ENCODE peak calls at places on chromosomes 5 and 9, in six cellular contexts. One of them, this sample, is unnamed.

GRCh38 chr9:131875828-131876485 is 136.1 kb upstream of the RAPGEF1 start:
- DNase-seq in IMR-90: peak; percentile 57
- DNase-seq in H1: no peak
- DNase-seq in trophoblast cell: no peak
- DNase-seq in H9: no peak
- DNase-seq in neuronal stem cell: no peak
- DNase-seq in this sample: no peak

GRCh38 chr5:172713113-172713808 is 57.7 kb downstream of the DUSP1 start:
- DNase-seq in H1: peak; percentile 91
- DNase-seq in neuronal stem cell: peak; percentile 58
- DNase-seq in H9: no peak
- DNase-seq in trophoblast cell: peak; percentile 58
- DNase-seq in IMR-90: no peak
- DNase-seq in this sample: peak; percentile 47

GRCh38 chr5:132752581-132753125 is 5.4 kb downstream of the CCNI2 start:
- DNase-seq in H1: no peak
- DNase-seq in neuronal stem cell: no peak
- DNase-seq in trophoblast cell: no peak
- DNase-seq in IMR-90: no peak
- DNase-seq in H9: no peak
- DNase-seq in this sample: no peak

GRCh38 chr5:43663916-43664315 is 60.9 kb downstream of the NNT start:
- DNase-seq in trophoblast cell: no peak
- DNase-seq in neuronal stem cell: no peak
- DNase-seq in H9: no peak
- DNase-seq in H1: no peak
- DNase-seq in IMR-90: no peak
- DNase-seq in this sample: no peak

GRCh38 chr9:104276709-104277245 is 182.7 kb downstream of the SMC2 start:
- DNase-seq in neuronal stem cell: no peak
- DNase-seq in IMR-90: no peak
- DNase-seq in trophoblast cell: no peak
- DNase-seq in H9: no peak
- DNase-seq in H1: no peak
- DNase-seq in this sample: no peak

GRCh38 chr5:169695919-169696490 is 58.9 kb downstream of the DOCK2 start:
- DNase-seq in H1: no peak
- DNase-seq in neuronal stem cell: no peak
- DNase-seq in trophoblast cell: peak; percentile 59
- DNase-seq in H9: no peak
- DNase-seq in IMR-90: peak; percentile 98
- DNase-seq in this sample: peak; percentile 94

GRCh38 chr9:114484854-114485443 is 20.3 kb downstream of the WHRN start:
- DNase-seq in H1: no peak
- DNase-seq in H9: no peak
- DNase-seq in trophoblast cell: peak; percentile 39
- DNase-seq in IMR-90: peak; percentile 87
- DNase-seq in neuronal stem cell: no peak
- DNase-seq in this sample: peak; percentile 71

GRCh38 chr9:19232117-19232829 is 1.8 kb downstream of the DENND4C start:
- DNase-seq in H9: no peak
- DNase-seq in neuronal stem cell: no peak
- DNase-seq in IMR-90: peak; percentile 2
- DNase-seq in trophoblast cell: no peak
- DNase-seq in H1: no peak
- DNase-seq in this sample: peak; percentile 25

GRCh38 chr5:179316961-179317360 is 28.3 kb downstream of the ADAMTS2 start:
- DNase-seq in neuronal stem cell: no peak
- DNase-seq in H9: no peak
- DNase-seq in IMR-90: no peak
- DNase-seq in trophoblast cell: no peak
- DNase-seq in H1: no peak
- DNase-seq in this sample: no peak

GRCh38 chr9:112971415-112971814 is 40.6 kb downstream of the ZNF883 start:
- DNase-seq in H9: peak; percentile 57
- DNase-seq in H1: peak; percentile 54
- DNase-seq in trophoblast cell: no peak
- DNase-seq in neuronal stem cell: no peak
- DNase-seq in IMR-90: peak; percentile 1
- DNase-seq in this sample: no peak

GRCh38 chr9:7185612-7186011 is 427.8 kb downstream of the KDM4C start:
- DNase-seq in trophoblast cell: peak; percentile 98
- DNase-seq in IMR-90: peak; percentile 90
- DNase-seq in H1: no peak
- DNase-seq in neuronal stem cell: no peak
- DNase-seq in H9: peak; percentile 79
- DNase-seq in this sample: peak; percentile 61

GRCh38 chr5:129077433-129078075 is 17.0 kb upstream of the ISOC1 start:
- DNase-seq in IMR-90: no peak
- DNase-seq in H1: no peak
- DNase-seq in neuronal stem cell: no peak
- DNase-seq in trophoblast cell: no peak
- DNase-seq in H9: no peak
- DNase-seq in this sample: no peak

GRCh38 chr9:111965566-111966019 is 69.0 kb downstream of the UGCG start:
- DNase-seq in H1: no peak
- DNase-seq in H9: no peak
- DNase-seq in trophoblast cell: peak; percentile 96
- DNase-seq in IMR-90: peak; percentile 99
- DNase-seq in neuronal stem cell: no peak
- DNase-seq in this sample: peak; percentile 97

GRCh38 chr5:124655943-124656459 is 90.4 kb downstream of the ZNF608 start:
- DNase-seq in neuronal stem cell: no peak
- DNase-seq in IMR-90: peak; percentile 94
- DNase-seq in H1: no peak
- DNase-seq in H9: no peak
- DNase-seq in trophoblast cell: peak; percentile 67
- DNase-seq in this sample: peak; percentile 94

GRCh38 chr5:127872494-127872893 is 169.3 kb downstream of the CCDC192 start:
- DNase-seq in H9: no peak
- DNase-seq in H1: no peak
- DNase-seq in IMR-90: no peak
- DNase-seq in trophoblast cell: no peak
- DNase-seq in neuronal stem cell: no peak
- DNase-seq in this sample: no peak

GRCh38 chr5:174636081-174636480 is 88.3 kb upstream of the MSX2 start:
- DNase-seq in trophoblast cell: peak; percentile 71
- DNase-seq in H1: no peak
- DNase-seq in H9: no peak
- DNase-seq in IMR-90: no peak
- DNase-seq in neuronal stem cell: no peak
- DNase-seq in this sample: no peak

GRCh38 chr9:76166436-76166959 is 227.7 kb downstream of the RFK start:
- DNase-seq in H9: no peak
- DNase-seq in neuronal stem cell: no peak
- DNase-seq in H1: no peak
- DNase-seq in IMR-90: no peak
- DNase-seq in trophoblast cell: no peak
- DNase-seq in this sample: no peak

GRCh38 chr5:16673241-16673998 is 56.6 kb upstream of the RETREG1 start:
- DNase-seq in H9: no peak
- DNase-seq in H1: no peak
- DNase-seq in IMR-90: no peak
- DNase-seq in neuronal stem cell: no peak
- DNase-seq in trophoblast cell: no peak
- DNase-seq in this sample: no peak

GRCh38 chr9:114626415-114627029 is 15.4 kb downstream of the TMEM268 start:
- DNase-seq in neuronal stem cell: no peak
- DNase-seq in H1: no peak
- DNase-seq in H9: no peak
- DNase-seq in IMR-90: no peak
- DNase-seq in trophoblast cell: no peak
- DNase-seq in this sample: no peak

GRCh38 chr5:1278656-1279442 is 16.0 kb downstream of the TERT start:
- DNase-seq in IMR-90: no peak
- DNase-seq in H1: no peak
- DNase-seq in neuronal stem cell: no peak
- DNase-seq in trophoblast cell: no peak
- DNase-seq in H9: no peak
- DNase-seq in this sample: no peak

GRCh38 chr5:59069438-59070079 is 486.7 kb downstream of the RAB3C start:
- DNase-seq in H9: no peak
- DNase-seq in neuronal stem cell: peak; percentile 8
- DNase-seq in IMR-90: peak; percentile 98
- DNase-seq in trophoblast cell: peak; percentile 53
- DNase-seq in H1: no peak
- DNase-seq in this sample: peak; percentile 98

GRCh38 chr5:179912951-179913350 is 5.3 kb upstream of the TBC1D9B start:
- DNase-seq in trophoblast cell: no peak
- DNase-seq in H1: no peak
- DNase-seq in IMR-90: no peak
- DNase-seq in H9: peak; percentile 28
- DNase-seq in neuronal stem cell: no peak
- DNase-seq in this sample: no peak

GRCh38 chr5:113759505-113760145 is 246.1 kb downstream of the YTHDC2 start:
- DNase-seq in H1: no peak
- DNase-seq in H9: no peak
- DNase-seq in neuronal stem cell: no peak
- DNase-seq in trophoblast cell: no peak
- DNase-seq in IMR-90: no peak
- DNase-seq in this sample: no peak

GRCh38 chr5:123448017-123448617 is 24.9 kb upstream of the CEP120 start:
- DNase-seq in IMR-90: no peak
- DNase-seq in trophoblast cell: no peak
- DNase-seq in H1: no peak
- DNase-seq in H9: no peak
- DNase-seq in neuronal stem cell: no peak
- DNase-seq in this sample: no peak

GRCh38 chr9:124137009-124137943 is 120.5 kb upstream of the NEK6 start:
- DNase-seq in trophoblast cell: peak; percentile 25
- DNase-seq in H1: peak; percentile 16
- DNase-seq in H9: no peak
- DNase-seq in IMR-90: peak; percentile 26
- DNase-seq in neuronal stem cell: no peak
- DNase-seq in this sample: no peak

GRCh38 chr5:126486332-126486731 is 63.1 kb downstream of the GRAMD2B start:
- DNase-seq in trophoblast cell: no peak
- DNase-seq in H1: no peak
- DNase-seq in H9: no peak
- DNase-seq in IMR-90: no peak
- DNase-seq in neuronal stem cell: no peak
- DNase-seq in this sample: no peak

GRCh38 chr9:36584626-36585460 is 12.1 kb downstream of the MELK start:
- DNase-seq in H9: no peak
- DNase-seq in IMR-90: peak; percentile 86
- DNase-seq in trophoblast cell: peak; percentile 64
- DNase-seq in neuronal stem cell: no peak
- DNase-seq in H1: no peak
- DNase-seq in this sample: peak; percentile 68

GRCh38 chr5:96537386-96537785 is 104.3 kb upstream of the PCSK1 start:
- DNase-seq in IMR-90: peak; percentile 89
- DNase-seq in trophoblast cell: no peak
- DNase-seq in neuronal stem cell: no peak
- DNase-seq in H1: no peak
- DNase-seq in H9: no peak
- DNase-seq in this sample: peak; percentile 89

GRCh38 chr9:130265431-130266235 is at the start of gene HMCN2:
- DNase-seq in H9: peak; percentile 64
- DNase-seq in IMR-90: no peak
- DNase-seq in neuronal stem cell: peak; percentile 37
- DNase-seq in trophoblast cell: peak; percentile 81
- DNase-seq in H1: peak; percentile 76
- DNase-seq in this sample: peak; percentile 14

GRCh38 chr9:68747043-68747533 is 42.0 kb downstream of the PIP5K1B start:
- DNase-seq in IMR-90: no peak
- DNase-seq in H9: no peak
- DNase-seq in trophoblast cell: peak; percentile 99
- DNase-seq in neuronal stem cell: no peak
- DNase-seq in H1: no peak
- DNase-seq in this sample: no peak

GRCh38 chr5:43631182-43631910 is 28.4 kb downstream of the NNT start:
- DNase-seq in H9: peak; percentile 66
- DNase-seq in H1: peak; percentile 54
- DNase-seq in IMR-90: peak; percentile 87
- DNase-seq in neuronal stem cell: peak; percentile 65
- DNase-seq in trophoblast cell: peak; percentile 91
- DNase-seq in this sample: peak; percentile 84

GRCh38 chr5:170405822-170406221 is 16.7 kb upstream of the KCNMB1 start:
- DNase-seq in IMR-90: no peak
- DNase-seq in H9: no peak
- DNase-seq in trophoblast cell: no peak
- DNase-seq in H1: no peak
- DNase-seq in neuronal stem cell: no peak
- DNase-seq in this sample: no peak

GRCh38 chr5:148539851-148540250 is 114.5 kb downstream of the HTR4 start:
- DNase-seq in H9: no peak
- DNase-seq in trophoblast cell: no peak
- DNase-seq in neuronal stem cell: no peak
- DNase-seq in H1: no peak
- DNase-seq in IMR-90: no peak
- DNase-seq in this sample: no peak

GRCh38 chr9:91403665-91404543 is 19.7 kb downstream of the NFIL3 start:
- DNase-seq in neuronal stem cell: no peak
- DNase-seq in IMR-90: no peak
- DNase-seq in H9: no peak
- DNase-seq in trophoblast cell: no peak
- DNase-seq in H1: no peak
- DNase-seq in this sample: no peak

GRCh38 chr5:3999929-4000328 is 404.3 kb downstream of the IRX1 start:
- DNase-seq in IMR-90: no peak
- DNase-seq in trophoblast cell: no peak
- DNase-seq in H9: no peak
- DNase-seq in H1: no peak
- DNase-seq in neuronal stem cell: no peak
- DNase-seq in this sample: no peak

GRCh38 chr9:2876320-2876719 is 32.4 kb upstream of the PUM3 start:
- DNase-seq in H1: no peak
- DNase-seq in IMR-90: no peak
- DNase-seq in neuronal stem cell: no peak
- DNase-seq in trophoblast cell: no peak
- DNase-seq in H9: no peak
- DNase-seq in this sample: no peak
- H4K91ac ChIP-seq in H1: no peak overlapping the region
- H4K91ac ChIP-seq in IMR-90: no peak overlapping the region
- H4K91ac ChIP-seq in neuronal stem cell: no peak overlapping the region
- H4K91ac ChIP-seq in trophoblast cell: no peak overlapping the region
- H4K91ac ChIP-seq in H9: no peak overlapping the region
- H4K91ac ChIP-seq in this sample: no peak overlapping the region

GRCh38 chr5:8958602-8959001 is 587.3 kb downstream of the SEMA5A start:
- DNase-seq in IMR-90: peak; percentile 10
- DNase-seq in H1: no peak
- DNase-seq in trophoblast cell: no peak
- DNase-seq in neuronal stem cell: no peak
- DNase-seq in H9: no peak
- DNase-seq in this sample: no peak
- H3K9me3 ChIP-seq in IMR-90: no peaks in the 10 kb centered on the region
- H3K9me3 ChIP-seq in H1: no peaks in the 10 kb centered on the region
- H3K9me3 ChIP-seq in trophoblast cell: no peaks in the 10 kb centered on the region
- H3K9me3 ChIP-seq in neuronal stem cell: no peaks in the 10 kb centered on the region
- H3K9me3 ChIP-seq in H9: no peaks in the 10 kb centered on the region
- H3K9me3 ChIP-seq in this sample: no peaks in the 10 kb centered on the region

GRCh38 chr9:14349141-14349817 is 35.3 kb upstream of the NFIB start:
- DNase-seq in IMR-90: no peak
- DNase-seq in trophoblast cell: peak; percentile 30
- DNase-seq in H1: no peak
- DNase-seq in H9: no peak
- DNase-seq in neuronal stem cell: peak; percentile 42
- DNase-seq in this sample: peak; percentile 46
- H3K9ac ChIP-seq in IMR-90: no peak overlapping the region
- H3K9ac ChIP-seq in trophoblast cell: no peak overlapping the region
- H3K9ac ChIP-seq in H1: no peak overlapping the region
- H3K9ac ChIP-seq in H9: no peak overlapping the region
- H3K9ac ChIP-seq in neuronal stem cell: no peak overlapping the region
- H3K9ac ChIP-seq in this sample: peak overlapping the region; percentile 41

GRCh38 chr9:34025811-34026210 is 22.9 kb downstream of the UBAP2 start:
- DNase-seq in trophoblast cell: no peak
- DNase-seq in IMR-90: no peak
- DNase-seq in neuronal stem cell: no peak
- DNase-seq in H1: no peak
- DNase-seq in H9: no peak
- DNase-seq in this sample: no peak
- H4K91ac ChIP-seq in trophoblast cell: no peak overlapping the region
- H4K91ac ChIP-seq in IMR-90: no peak overlapping the region
- H4K91ac ChIP-seq in neuronal stem cell: no peak overlapping the region
- H4K91ac ChIP-seq in H1: no peak overlapping the region
- H4K91ac ChIP-seq in H9: no peak overlapping the region
- H4K91ac ChIP-seq in this sample: no peak overlapping the region

This sample was measured in mesenchymal stem cell.